ENCODE peak calls at places on chromosomes 5 and 9, in four cellular contexts. U, Y, D and T are unnamed samples.

GRCh38 chr5:19866088-19866446 is 121.9 kb downstream of the CDH18 start:
- DNase-seq in U (no peak), Y (no peak), D (no peak), T (no peak)

GRCh38 chr5:108258001-108258400 is 123.9 kb downstream of the FBXL17 start:
- DNase-seq in U (no peak), D (no peak), Y (no peak), T (no peak)

GRCh38 chr9:121233906-121234901 is 32.5 kb upstream of the RAB14 start:
- DNase-seq in U (no peak), D (no peak), Y (peak), T (no peak)

GRCh38 chr5:92678576-92679105 is 902.4 kb downstream of the NR2F1-AS1 start:
- DNase-seq in Y (no peak), D (no peak), U (peak), T (no peak)

GRCh38 chr5:140966293-140967225 is at the start of gene PCDHAC2:
- DNase-seq in D (peak), U (no peak), Y (no peak), T (peak)

GRCh38 chr5:16508730-16509531 is 43.3 kb upstream of the ZNF622 start:
- DNase-seq in D (peak), Y (peak), U (no peak), T (peak)

GRCh38 chr9:35930990-35931389 is 21.7 kb downstream of the SPAAR start:
- DNase-seq in D (no peak), Y (no peak), U (no peak), T (no peak)

GRCh38 chr5:53334431-53334941 is 145.9 kb upstream of the FST start:
- DNase-seq in D (no peak), Y (no peak), U (no peak), T (no peak)

GRCh38 chr5:81850494-81850893 is 99.6 kb upstream of the SSBP2 start:
- DNase-seq in U (no peak), Y (no peak), D (no peak), T (no peak)

GRCh38 chr5:77292026-77292757 is 81.7 kb downstream of the PDE8B start:
- DNase-seq in Y (no peak), D (no peak), U (no peak), T (no peak)

GRCh38 chr5:14767942-14768837 is 103.4 kb downstream of the ANKH start:
- DNase-seq in Y (no peak), D (no peak), U (peak), T (peak)

GRCh38 chr5:22431840-22432239 is 421.3 kb downstream of the CDH12 start:
- DNase-seq in D (no peak), Y (no peak), U (no peak), T (no peak)

GRCh38 chr5:78112931-78113330 is 181.6 kb downstream of the AP3B1 start:
- DNase-seq in D (no peak), U (no peak), Y (no peak), T (no peak)

GRCh38 chr5:80268916-80269315 is 13.1 kb upstream of the SERINC5 start:
- DNase-seq in D (no peak), Y (no peak), U (no peak), T (no peak)

GRCh38 chr5:80266566-80266965 is 10.7 kb upstream of the SERINC5 start:
- DNase-seq in U (no peak), D (no peak), Y (no peak), T (no peak)

GRCh38 chr5:80275347-80275746 is 19.5 kb upstream of the SERINC5 start:
- DNase-seq in D (no peak), U (peak), Y (peak), T (no peak)

DNA sequence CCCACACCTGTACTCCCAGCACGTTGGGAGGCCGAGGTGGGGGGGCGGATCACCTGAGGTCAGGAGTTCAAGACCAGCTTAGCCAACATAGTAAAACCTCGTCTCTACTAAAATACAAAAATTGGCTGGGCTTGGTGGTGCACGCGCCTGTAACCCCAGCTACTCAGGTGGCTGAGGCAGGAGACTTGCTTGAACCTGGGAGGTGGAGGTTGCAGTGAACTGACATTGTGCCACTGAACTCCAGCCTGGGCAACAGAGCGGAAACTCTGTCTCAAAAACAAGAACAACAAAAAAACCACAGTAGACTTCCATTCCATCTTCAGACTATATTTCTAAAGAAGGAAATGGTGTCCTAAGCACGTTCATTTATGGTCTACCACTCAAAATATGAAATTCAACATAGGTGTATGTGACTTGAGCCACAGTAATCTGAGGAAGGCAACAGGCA is 14.2 kb upstream of the SERINC5 start:
- DNase-seq in Y (no peak), U (no peak), D (no peak), T (no peak)
- TF ChIP-seq HMGXB4 in Y (no peak), U (no peak), D (no peak), T (no peak)

DNA sequence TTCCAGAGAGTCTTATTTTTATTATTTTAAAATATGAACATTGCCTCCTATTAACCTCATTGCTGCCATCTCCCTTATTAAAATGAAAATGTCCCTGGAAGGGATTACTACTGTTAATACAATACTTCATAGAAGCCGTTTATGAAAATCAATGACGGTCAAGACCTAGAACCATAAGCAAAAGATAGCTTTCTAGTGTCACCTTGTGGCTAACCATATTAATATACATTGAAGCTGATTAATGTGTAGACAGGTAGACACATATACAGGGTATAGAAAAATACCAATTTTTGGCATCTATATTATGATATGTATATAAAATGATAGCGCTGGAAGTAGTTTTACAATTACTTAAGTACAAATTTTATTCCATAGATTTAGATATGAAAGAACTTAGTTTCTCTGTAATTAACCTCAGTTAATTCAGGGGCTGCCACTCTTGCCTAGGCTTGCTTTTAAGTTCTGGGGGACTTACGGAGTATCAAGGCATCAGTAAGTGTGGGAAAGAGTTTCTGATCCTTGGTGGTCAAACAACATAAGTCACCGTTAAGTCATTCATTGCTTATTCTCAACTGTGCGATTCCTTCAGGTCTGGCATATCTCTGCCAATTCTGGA is 2.5 kb upstream of the YTHDC2 start:
- DNase-seq in U (peak), Y (peak), D (no peak), T (no peak)
- TF ChIP-seq HMGXB4 in U (no peak), Y (no peak), D (no peak), T (no peak)

GRCh38 chr5:95759634-95760033 is 28.5 kb downstream of the RHOBTB3 start:
- DNase-seq in Y (no peak), U (peak), D (no peak), T (no peak)

GRCh38 chr5:95762681-95763041 is 31.5 kb downstream of the RHOBTB3 start:
- DNase-seq in Y (no peak), U (no peak), D (no peak), T (no peak)

GRCh38 chr5:95763941-95764340 is 32.8 kb downstream of the RHOBTB3 start:
- DNase-seq in D (no peak), Y (no peak), U (no peak), T (no peak)

GRCh38 chr5:95760291-95761191 is 29.4 kb downstream of the RHOBTB3 start:
- DNase-seq in U (peak), D (no peak), Y (no peak), T (no peak)

DNA sequence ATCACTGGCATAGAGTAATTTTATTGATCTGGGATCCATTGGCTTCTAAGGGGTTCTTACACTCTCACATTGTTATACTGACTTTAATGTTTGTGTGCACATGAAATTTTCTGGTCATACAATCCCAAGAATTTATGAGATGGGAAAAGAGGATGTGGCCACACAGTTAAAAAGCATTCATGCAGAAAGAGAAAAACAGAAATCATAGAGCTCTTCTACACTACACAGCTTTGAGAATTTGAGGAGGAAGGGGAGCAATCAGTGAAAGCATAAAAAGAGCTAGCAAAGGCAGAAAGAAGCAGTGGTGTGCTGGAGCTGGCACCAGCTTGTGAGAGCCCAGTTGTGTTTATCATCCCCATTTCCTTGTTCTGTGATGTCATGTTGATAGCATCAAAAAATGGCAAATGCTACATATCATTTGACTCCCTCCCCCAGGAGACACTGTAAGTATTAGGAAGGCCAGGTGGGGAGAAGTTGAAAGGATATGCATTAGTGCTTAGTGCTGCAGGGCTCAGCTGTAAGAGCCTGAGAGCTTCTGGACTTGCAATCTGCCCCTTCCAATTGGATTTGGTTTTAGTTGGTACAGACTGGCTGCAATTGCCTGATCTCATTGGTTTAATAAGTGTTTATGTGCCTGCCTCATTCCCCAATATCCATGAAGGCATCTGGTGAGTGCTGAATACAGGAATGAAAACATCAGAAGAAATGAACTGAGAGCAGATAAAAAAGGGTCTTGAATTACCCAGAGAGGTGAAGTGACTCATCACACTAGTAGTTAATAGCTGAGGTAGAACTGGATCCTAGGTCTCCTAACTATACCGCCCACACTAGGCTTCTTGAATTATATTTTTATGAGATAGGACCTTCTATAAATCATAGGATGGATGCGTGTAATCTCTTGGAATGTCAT is 30.9 kb downstream of the RHOBTB3 start:
- DNase-seq in D (no peak), Y (no peak), U (no peak), T (no peak)
- TF ChIP-seq HMGXB4 in D (no peak), Y (no peak), U (no peak), T (no peak)

GRCh38 chr5:83564069-83564749 is 92.7 kb downstream of the VCAN start:
- DNase-seq in U (peak), Y (peak), D (no peak), T (peak)
- TF ChIP-seq HMGXB4 in U (no peak), Y (no peak), D (no peak), T (no peak)

GRCh38 chr9:126459546-126459945 is 132.9 kb downstream of the MVB12B start:
- DNase-seq in U (no peak), Y (no peak), D (no peak), T (no peak)
- TF ChIP-seq HMGXB4 in U (no peak), Y (no peak), D (no peak), T (no peak)

GRCh38 chr9:89366711-89367110 is 48.4 kb downstream of the SECISBP2 start:
- DNase-seq in U (no peak), Y (no peak), D (no peak), T (no peak)
- TF ChIP-seq HMGXB4 in U (no peak), Y (no peak), D (no peak), T (no peak)

GRCh38 chr9:23493219-23493618 is 332.8 kb downstream of the ELAVL2 start:
- DNase-seq in D (no peak), Y (no peak), U (no peak), T (no peak)

GRCh38 chr9:23496827-23497226 is 329.2 kb downstream of the ELAVL2 start:
- DNase-seq in Y (no peak), U (no peak), D (no peak), T (no peak)

GRCh38 chr9:23492126-23493002 is 333.7 kb downstream of the ELAVL2 start:
- DNase-seq in U (peak), D (no peak), Y (no peak), T (peak)
- TF ChIP-seq HMGXB4 in U (no peak), D (no peak), Y (no peak), T (no peak)

GRCh38 chr9:134661791-134662142 is 20.2 kb downstream of the COL5A1 start:
- DNase-seq in D (no peak), U (no peak), Y (no peak), T (no peak)

GRCh38 chr9:134663084-134663483 is 21.5 kb downstream of the COL5A1 start:
- DNase-seq in D (no peak), Y (no peak), U (no peak), T (no peak)

GRCh38 chr9:134661299-134661698 is 19.7 kb downstream of the COL5A1 start:
- DNase-seq in D (no peak), U (no peak), Y (no peak), T (no peak)

GRCh38 chr9:134663753-134664415 is 22.3 kb downstream of the COL5A1 start:
- DNase-seq in Y (no peak), D (peak), U (no peak), T (no peak)

GRCh38 chr9:134662143-134662876 is 20.7 kb downstream of the COL5A1 start:
- DNase-seq in Y (no peak), U (no peak), D (no peak), T (no peak)
- TF ChIP-seq HMGXB4 in Y (no peak), U (no peak), D (no peak), T (no peak)

GRCh38 chr9:15231788-15232635 is 75.0 kb downstream of the TTC39B start:
- DNase-seq in D (peak), Y (peak), U (peak), T (peak)
- TF ChIP-seq HMGXB4 in D (no peak), Y (no peak), U (no peak), T (no peak)

DNA sequence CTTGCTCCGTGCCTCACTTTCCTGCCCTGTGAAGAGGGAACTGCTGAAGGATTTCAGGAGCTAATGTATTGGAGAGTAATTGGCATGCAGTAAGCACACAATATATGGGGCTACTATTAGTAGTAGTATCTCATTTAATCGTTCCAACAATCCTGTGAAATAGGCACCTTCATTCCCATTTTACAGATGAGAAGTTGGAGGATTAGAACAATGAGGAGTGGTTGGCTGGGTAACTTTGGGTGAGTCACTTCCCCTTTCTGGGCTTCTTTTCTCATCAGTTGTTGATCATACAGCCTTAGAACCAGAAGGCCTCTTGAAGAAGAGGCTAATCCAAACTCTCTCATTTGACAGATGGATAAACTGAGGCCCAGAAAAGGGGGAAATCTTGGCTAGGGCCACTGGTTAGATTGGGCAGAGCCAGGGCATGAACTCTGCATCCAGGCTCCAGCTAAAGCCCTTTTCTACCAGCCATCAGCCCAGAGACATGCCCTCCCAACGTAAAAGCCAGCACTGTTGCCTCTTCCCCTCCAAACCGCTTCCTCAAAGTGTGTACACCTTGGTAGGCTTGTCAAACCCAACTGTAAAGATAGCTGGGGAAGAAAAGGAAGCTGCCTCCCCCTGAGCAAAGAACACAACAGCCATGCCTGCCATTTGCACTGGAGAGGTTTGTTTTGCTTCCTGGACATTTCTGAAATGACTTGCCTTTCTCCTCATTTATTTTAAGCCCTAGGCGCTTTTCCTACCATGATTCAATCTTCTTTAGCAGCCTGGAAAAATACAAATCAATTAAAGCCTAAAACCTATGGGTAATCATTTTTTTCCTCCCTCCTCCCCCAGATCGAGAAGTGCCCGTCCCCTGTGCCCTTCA is 979 bp downstream of the SPACA9 start:
- DNase-seq in D (no peak), U (no peak), Y (no peak), T (no peak)
- TF ChIP-seq HMGXB4 in D (no peak), U (no peak), Y (no peak), T (no peak)